ENCODE peak calls at places on chromosomes 11 and 22, in six cellular contexts. A, Y, X, W, D and H are unnamed samples.

GRCh38 chr11:22491826-22492225 is 133.8 kb downstream of the FANCF start:
- DNase-seq in A (peak), Y (no peak), X (no peak), W (no peak), D (no peak), H (no peak)

GRCh38 chr11:78253797-78254196 is 65.1 kb downstream of the USP35 start:
- DNase-seq in A (no peak), Y (no peak), X (no peak), W (no peak), D (no peak), H (peak)

GRCh38 chr11:75323609-75324008 is 27.9 kb downstream of the ARRB1 start:
- DNase-seq in A (no peak), Y (no peak), X (no peak), W (peak), D (no peak), H (no peak)

GRCh38 chr11:85948884-85949283 is 93.7 kb downstream of the CCDC83 start:
- DNase-seq in A (no peak), Y (no peak), X (no peak), W (no peak), D (no peak), H (no peak)

GRCh38 chr11:64619811-64620285 is 28.8 kb downstream of the SLC22A12 start:
- DNase-seq in A (no peak), Y (no peak), X (peak), W (peak), D (no peak), H (peak)

GRCh38 chr22:26172389-26172990 is 3.2 kb downstream of the SEZ6L start:
- DNase-seq in A (no peak), Y (no peak), X (peak), W (peak), D (no peak), H (no peak)

GRCh38 chr22:48866906-48867597 is 960.6 kb downstream of the BRD1 start:
- DNase-seq in A (no peak), Y (no peak), X (no peak), W (no peak), D (no peak), H (no peak)

GRCh38 chr11:118679483-118679882 is at the start of gene TREH:
- DNase-seq in A (peak), Y (no peak), X (no peak), W (peak), D (no peak), H (no peak)

GRCh38 chr11:63635762-63636465 is 21.7 kb upstream of the PLAAT3 start:
- DNase-seq in A (no peak), Y (peak), X (peak), W (peak), D (peak), H (peak)

GRCh38 chr11:83071641-83072591 is at the start of gene RAB30:
- DNase-seq in A (peak), Y (peak), X (peak), W (peak), D (peak), H (peak)

GRCh38 chr11:125165111-125165663 is 636 bp downstream of the PKNOX2 start:
- DNase-seq in A (peak), Y (no peak), X (no peak), W (no peak), D (no peak), H (no peak)

GRCh38 chr11:130146797-130147196 is 12.8 kb upstream of the ST14 start:
- DNase-seq in A (no peak), Y (no peak), X (no peak), W (peak), D (no peak), H (no peak)

GRCh38 chr11:124898711-124899110 is 1.0 kb upstream of the ROBO4 start:
- DNase-seq in A (peak), Y (no peak), X (peak), W (no peak), D (no peak), H (no peak)

GRCh38 chr11:65575568-65576231 is at the start of gene EHBP1L1:
- DNase-seq in A (peak), Y (peak), X (peak), W (peak), D (peak), H (no peak)

GRCh38 chr11:12701815-12702214 is 27.6 kb downstream of the TEAD1 start:
- DNase-seq in A (no peak), Y (no peak), X (no peak), W (no peak), D (no peak), H (no peak)

GRCh38 chr11:45045692-45046471 is 95.2 kb upstream of the TP53I11 start:
- DNase-seq in A (peak), Y (no peak), X (peak), W (peak), D (no peak), H (peak)
- TF ChIP-seq CTCF in A (no peak), Y (no peak), X (no peak), W (no peak), D (no peak), H (peak)

GRCh38 chr22:45335021-45335818 is 25.5 kb downstream of the FAM118A start:
- DNase-seq in A (peak), Y (no peak), X (no peak), W (no peak), D (no peak), H (no peak)
- TF ChIP-seq CTCF in A (no peak), Y (no peak), X (no peak), W (no peak), D (no peak), H (no peak)

GRCh38 chr22:29553391-29554224 is at the start of gene THOC5:
- DNase-seq in A (peak), Y (peak), X (peak), W (peak), D (peak), H (peak)
- TF ChIP-seq CTCF in A (no peak), Y (no peak), X (peak), W (peak), D (no peak), H (peak)

GRCh38 chr22:30296851-30297250 is 7.5 kb upstream of the CASTOR1 start:
- DNase-seq in A (no peak), Y (no peak), X (no peak), W (no peak), D (no peak), H (no peak)
- TF ChIP-seq CTCF in A (no peak), Y (no peak), X (no peak), W (no peak), D (no peak), H (no peak)

GRCh38 chr22:23888615-23889401 is 5.4 kb upstream of the MIF start:
- DNase-seq in A (no peak), Y (no peak), X (peak), W (no peak), D (no peak), H (peak)
- TF ChIP-seq CTCF in A (no peak), Y (no peak), X (no peak), W (no peak), D (no peak), H (peak)

DNA sequence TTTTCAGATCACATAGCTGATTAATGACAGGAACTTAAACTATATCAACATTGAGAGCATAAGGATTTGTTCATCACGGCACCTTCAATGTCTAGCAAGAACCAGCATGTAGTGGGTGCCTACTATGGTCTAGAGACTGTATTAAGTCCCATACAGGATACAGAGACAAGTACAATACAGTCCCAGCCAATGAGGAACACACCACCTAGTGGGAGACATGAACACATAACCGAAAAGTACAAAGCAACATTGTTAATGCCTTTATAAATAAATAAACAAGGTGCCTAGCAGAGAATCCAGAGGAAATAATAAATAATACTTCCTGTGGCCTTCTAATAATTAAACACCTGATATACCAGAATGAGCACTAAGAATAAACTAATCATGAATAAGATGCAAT is 87.7 kb upstream of the OPCML start:
- DNase-seq in A (no peak), Y (no peak), X (no peak), W (no peak), D (no peak), H (no peak)
- TF ChIP-seq CTCF in A (no peak), Y (no peak), X (no peak), W (no peak), D (no peak), H (no peak)

DNA sequence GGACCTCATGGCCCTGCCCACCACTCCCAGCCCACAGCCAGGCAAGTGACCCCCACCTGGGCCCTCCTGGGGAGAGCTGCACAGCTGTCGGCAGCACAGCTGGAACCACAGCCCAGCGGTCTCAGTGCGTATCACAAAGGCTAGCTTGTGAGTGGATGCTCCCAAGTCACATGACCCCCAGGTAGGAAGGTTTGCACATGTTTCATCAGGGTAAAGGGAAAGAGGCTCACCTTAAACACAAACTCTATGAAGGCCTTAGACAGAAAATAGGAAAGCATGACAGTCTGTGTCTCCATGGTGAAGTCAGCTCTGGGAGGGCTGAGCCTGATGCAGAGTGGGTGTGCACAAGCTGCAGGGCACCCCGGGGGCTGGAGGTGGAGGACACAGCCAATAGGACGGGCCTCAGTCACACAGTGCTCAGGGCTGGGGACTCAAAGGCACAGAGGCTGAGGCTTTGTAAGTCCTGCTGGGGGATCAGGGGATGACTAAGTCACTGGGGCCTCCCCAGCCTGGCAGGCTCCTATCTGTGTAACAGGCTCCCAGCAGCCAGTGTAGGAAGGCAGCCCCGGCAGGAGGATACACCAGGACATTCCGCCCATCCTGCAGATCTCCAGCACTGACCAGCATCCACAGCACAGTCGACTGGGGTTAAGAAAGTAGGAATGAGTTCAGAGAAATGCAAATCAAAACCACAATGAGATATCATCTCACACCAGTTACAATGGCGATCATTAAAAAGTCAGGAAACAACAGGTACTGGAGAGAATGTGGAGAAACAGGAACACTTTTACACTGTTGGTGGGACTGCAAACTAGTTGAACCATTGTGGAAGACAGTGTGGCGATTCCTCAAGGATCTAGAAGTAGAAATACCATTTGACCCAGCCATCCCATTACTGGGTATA is 22.0 kb downstream of the CELSR1 start:
- DNase-seq in A (no peak), Y (no peak), X (peak), W (no peak), D (no peak), H (peak)
- TF ChIP-seq CTCF in A (no peak), Y (no peak), X (no peak), W (no peak), D (no peak), H (no peak)

GRCh38 chr22:50693462-50693861 is 20.8 kb downstream of the SHANK3 start:
- DNase-seq in A (no peak), Y (no peak), X (no peak), W (no peak), D (no peak), H (no peak)
- TF ChIP-seq CTCF in A (no peak), Y (no peak), X (no peak), W (no peak), D (no peak), H (no peak)

GRCh38 chr11:27304514-27304913 is 58.5 kb downstream of the CCDC34 start:
- DNase-seq in A (no peak), Y (no peak), X (no peak), W (no peak), D (no peak), H (no peak)
- TF ChIP-seq CTCF in A (no peak), Y (no peak), X (peak), W (no peak), D (no peak), H (peak)